ENCODE peak calls at places on chromosomes 2 and 18, in six cellular contexts. F is RCC 7860; L is thoracic aorta; W is stimulated activated CD8-positive, alpha-beta memory T cell treated with anti-CD3 and anti-CD28 coated beads, Interleukin-7, amount 100 ng/mL, for 1 hour; V is GM04503; X is iris pigment epithelial cell. R is an unnamed sample.
A peak's percentile ranks its signal among the peaks of the same experiment; 100 is the strongest.

GRCh38 chr2:17541514-17541950 is 1.0 kb downstream of the VSNL1 start:
- DNase-seq in L (no peak), V (no peak), W (no peak), F (no peak), X (no peak), R (no peak)

GRCh38 chr2:136238552-136239346 is 120.8 kb upstream of the CXCR4 start:
- DNase-seq in V (no peak), X (peak; percentile 65), W (no peak), F (no peak), L (no peak), R (peak; percentile 95)

GRCh38 chr2:134377730-134378129 is 123.9 kb downstream of the MGAT5 start:
- DNase-seq in F (no peak), V (no peak), X (no peak), W (no peak), L (no peak), R (no peak)

GRCh38 chr2:97724946-97725688 is 11.7 kb downstream of the ZAP70 start:
- DNase-seq in X (no peak), L (no peak), V (no peak), F (no peak), W (no peak), R (no peak)

GRCh38 chr18:36887055-36887570 is 58.2 kb downstream of the KIAA1328 start:
- DNase-seq in W (no peak), L (no peak), V (no peak), X (no peak), F (no peak), R (no peak)

GRCh38 chr2:178469219-178469849 is 9.1 kb downstream of the FKBP7 start:
- DNase-seq in L (no peak), F (no peak), W (no peak), V (no peak), X (no peak), R (no peak)

GRCh38 chr2:170054996-170055395 is 123.0 kb upstream of the MYO3B start:
- DNase-seq in F (no peak), V (no peak), X (no peak), W (no peak), L (no peak), R (no peak)

GRCh38 chr18:2916184-2916583 is 69.4 kb downstream of the EMILIN2 start:
- DNase-seq in L (no peak), V (no peak), F (no peak), W (no peak), X (no peak), R (peak; percentile 23)

GRCh38 chr2:146918280-146918679 is 926.5 kb upstream of the ACVR2A start:
- DNase-seq in F (no peak), V (no peak), W (no peak), X (no peak), L (no peak), R (no peak)

GRCh38 chr2:134917219-134917957 is 1.2 kb upstream of the CCNT2 start:
- DNase-seq in X (no peak), L (no peak), V (no peak), W (no peak), F (no peak), R (no peak)

GRCh38 chr2:40093036-40093673 is 314.1 kb upstream of the THUMPD2 start:
- DNase-seq in X (no peak), F (no peak), W (no peak), V (peak; percentile 82), L (no peak), R (no peak)

GRCh38 chr2:239184179-239184578 is 216.6 kb downstream of the HDAC4 start:
- DNase-seq in X (no peak), F (no peak), L (no peak), W (no peak), V (no peak), R (no peak)

GRCh38 chr18:68429111-68429510 is 285.8 kb downstream of the TMX3 start:
- DNase-seq in V (no peak), F (no peak), W (no peak), X (no peak), L (no peak), R (no peak)

GRCh38 chr2:188450740-188451480 is 159.2 kb downstream of the GULP1 start:
- DNase-seq in X (peak; percentile 27), F (no peak), V (peak; percentile 3), W (no peak), L (no peak), R (no peak)

GRCh38 chr18:3411854-3412268 is 38.1 kb upstream of the TGIF1 start:
- DNase-seq in W (peak; percentile 2), X (no peak), V (no peak), F (no peak), L (no peak), R (no peak)

GRCh38 chr2:204604061-204604460 is 58.8 kb downstream of the PARD3B start:
- DNase-seq in L (no peak), X (peak; percentile 18), V (peak; percentile 16), W (no peak), F (no peak), R (peak; percentile 38)

GRCh38 chr18:12766986-12767433 is 64.2 kb downstream of the PSMG2 start:
- DNase-seq in W (no peak), V (no peak), L (no peak), X (no peak), F (no peak), R (no peak)

GRCh38 chr2:226295123-226295522 is 504.5 kb downstream of the IRS1 start:
- DNase-seq in X (no peak), F (no peak), L (no peak), V (no peak), W (no peak), R (no peak)

GRCh38 chr2:197378494-197378972 is 56.3 kb downstream of the SF3B1 start:
- DNase-seq in V (no peak), X (peak; percentile 28), F (peak; percentile 41), W (peak; percentile 32), L (no peak), R (peak; percentile 42)

GRCh38 chr2:3780477-3781402 is 77.4 kb downstream of the DCDC2C start:
- DNase-seq in V (no peak), F (peak; percentile 46), W (no peak), X (peak; percentile 82), L (no peak), R (peak; percentile 63)

GRCh38 chr2:1082456-1083205 is 132.0 kb downstream of the SNTG2 start:
- DNase-seq in W (no peak), L (no peak), X (no peak), V (no peak), F (no peak), R (no peak)

GRCh38 chr18:36578871-36579270 is 249.9 kb downstream of the TPGS2 start:
- DNase-seq in V (no peak), X (peak; percentile 34), L (no peak), W (no peak), F (no peak), R (no peak)

GRCh38 chr2:132766573-132766972 is 96.6 kb upstream of the LYPD1 start:
- DNase-seq in L (no peak), F (no peak), V (no peak), W (no peak), X (no peak), R (no peak)

GRCh38 chr18:62852851-62853250 is 137.5 kb downstream of the PHLPP1 start:
- DNase-seq in W (no peak), V (no peak), X (no peak), F (no peak), L (no peak), R (no peak)

GRCh38 chr2:136013286-136013685 is 27.9 kb upstream of the DARS1 start:
- DNase-seq in L (no peak), V (no peak), F (no peak), X (no peak), W (no peak), R (no peak)

GRCh38 chr2:204321910-204322765 is 223.1 kb upstream of the PARD3B start:
- DNase-seq in V (no peak), W (no peak), L (no peak), X (peak; percentile 39), F (peak; percentile 13), R (peak; percentile 98)

GRCh38 chr18:49250819-49251388 is 209.5 kb downstream of the DYM start:
- DNase-seq in V (no peak), F (no peak), L (no peak), W (no peak), X (peak; percentile 39), R (peak; percentile 52)

GRCh38 chr2:64819774-64820688 is 166.3 kb upstream of the SERTAD2 start:
- DNase-seq in L (no peak), W (peak; percentile 4), V (no peak), F (no peak), X (no peak), R (no peak)

GRCh38 chr2:85393836-85394235 is 16.3 kb downstream of the CAPG start:
- DNase-seq in W (no peak), V (no peak), X (peak; percentile 40), L (no peak), F (no peak), R (no peak)

GRCh38 chr2:20443276-20443920 is 3.5 kb upstream of the RHOB start:
- DNase-seq in F (peak; percentile 93), X (no peak), W (no peak), V (no peak), L (no peak), R (peak; percentile 80)

GRCh38 chr2:126370208-126370607 is 285.8 kb upstream of the GYPC start:
- DNase-seq in L (no peak), W (no peak), X (no peak), F (no peak), V (no peak), R (no peak)

GRCh38 chr2:128835974-128836373 is 517.3 kb upstream of the HS6ST1 start:
- DNase-seq in X (no peak), F (no peak), W (no peak), L (no peak), V (no peak), R (no peak)

GRCh38 chr18:74217476-74218143 is 69.3 kb downstream of the TIMM21 start:
- DNase-seq in V (no peak), W (no peak), F (no peak), X (no peak), L (no peak), R (no peak)

GRCh38 chr2:121044412-121044811 is 240.6 kb downstream of the TFCP2L1 start:
- DNase-seq in F (no peak), X (no peak), W (no peak), L (no peak), V (no peak), R (no peak)

GRCh38 chr2:71620116-71620515 is 166.8 kb downstream of the DYSF start:
- DNase-seq in V (no peak), L (no peak), X (no peak), W (no peak), F (no peak), R (no peak)

GRCh38 chr18:43276471-43276870 is 819 bp downstream of the SYT4 start:
- DNase-seq in V (no peak), F (no peak), L (no peak), W (no peak), X (no peak), R (no peak)

GRCh38 chr2:238596571-238597551 is 170.1 kb downstream of the ASB1 start:
- DNase-seq in V (peak; percentile 88), F (peak; percentile 59), W (no peak), X (peak; percentile 91), L (peak; percentile 40), R (peak; percentile 95)

R was measured in dermis microvascular lymphatic vessel endothelial cell.